ENCODE peak calls at places on chromosomes 5 and 9, in ten cellular contexts. One of them, this sample, is unnamed.

GRCh38 chr5:14407746-14408175 is 173.8 kb upstream of the OTULINL start:
- DNase-seq in coronary artery: no peak
- DNase-seq in mesothelial cell of epicardium: no peak
- DNase-seq in natural killer cell: no peak
- DNase-seq in kidney: no peak
- DNase-seq in OCI-LY7: no peak
- DNase-seq in fibroblast of lung: no peak
- DNase-seq in endothelial cell of umbilical vein: peak
- DNase-seq in HepG2: no peak
- DNase-seq in Calu3: no peak
- DNase-seq in this sample: no peak

GRCh38 chr5:32916648-32917047 is 205.5 kb downstream of the NPR3 start:
- DNase-seq in endothelial cell of umbilical vein: no peak
- DNase-seq in natural killer cell: no peak
- DNase-seq in coronary artery: no peak
- DNase-seq in mesothelial cell of epicardium: no peak
- DNase-seq in fibroblast of lung: peak
- DNase-seq in kidney: no peak
- DNase-seq in HepG2: peak
- DNase-seq in OCI-LY7: no peak
- DNase-seq in Calu3: peak
- DNase-seq in this sample: no peak

GRCh38 chr9:37407468-37407867 is 15.0 kb upstream of the GRHPR start:
- DNase-seq in Calu3: no peak
- DNase-seq in coronary artery: no peak
- DNase-seq in OCI-LY7: peak
- DNase-seq in HepG2: peak
- DNase-seq in endothelial cell of umbilical vein: no peak
- DNase-seq in kidney: no peak
- DNase-seq in mesothelial cell of epicardium: no peak
- DNase-seq in fibroblast of lung: no peak
- DNase-seq in natural killer cell: no peak
- DNase-seq in this sample: no peak

GRCh38 chr9:81823672-81824554 is 104.3 kb upstream of the SPATA31D4 start:
- DNase-seq in fibroblast of lung: peak
- DNase-seq in OCI-LY7: no peak
- DNase-seq in mesothelial cell of epicardium: no peak
- DNase-seq in coronary artery: no peak
- DNase-seq in Calu3: no peak
- DNase-seq in natural killer cell: no peak
- DNase-seq in HepG2: no peak
- DNase-seq in kidney: no peak
- DNase-seq in endothelial cell of umbilical vein: no peak
- DNase-seq in this sample: no peak

GRCh38 chr9:109448223-109448622 is 49.9 kb downstream of the PTPN3 start:
- DNase-seq in mesothelial cell of epicardium: no peak
- DNase-seq in Calu3: no peak
- DNase-seq in kidney: no peak
- DNase-seq in endothelial cell of umbilical vein: no peak
- DNase-seq in natural killer cell: no peak
- DNase-seq in HepG2: no peak
- DNase-seq in coronary artery: no peak
- DNase-seq in OCI-LY7: no peak
- DNase-seq in fibroblast of lung: peak
- DNase-seq in this sample: no peak

GRCh38 chr9:134341306-134341705 is 15.1 kb downstream of the RXRA start:
- DNase-seq in endothelial cell of umbilical vein: no peak
- DNase-seq in kidney: no peak
- DNase-seq in mesothelial cell of epicardium: no peak
- DNase-seq in HepG2: no peak
- DNase-seq in OCI-LY7: no peak
- DNase-seq in Calu3: no peak
- DNase-seq in fibroblast of lung: no peak
- DNase-seq in natural killer cell: no peak
- DNase-seq in coronary artery: no peak
- DNase-seq in this sample: no peak

GRCh38 chr9:19533373-19533772 is 124.6 kb downstream of the ACER2 start:
- DNase-seq in mesothelial cell of epicardium: no peak
- DNase-seq in Calu3: no peak
- DNase-seq in coronary artery: no peak
- DNase-seq in endothelial cell of umbilical vein: no peak
- DNase-seq in OCI-LY7: no peak
- DNase-seq in natural killer cell: no peak
- DNase-seq in HepG2: no peak
- DNase-seq in kidney: no peak
- DNase-seq in fibroblast of lung: peak
- DNase-seq in this sample: no peak

GRCh38 chr9:134186471-134187109 is 22.2 kb upstream of the RNU6ATAC start:
- DNase-seq in kidney: peak
- DNase-seq in coronary artery: peak
- DNase-seq in natural killer cell: no peak
- DNase-seq in OCI-LY7: no peak
- DNase-seq in endothelial cell of umbilical vein: no peak
- DNase-seq in mesothelial cell of epicardium: no peak
- DNase-seq in HepG2: no peak
- DNase-seq in Calu3: no peak
- DNase-seq in fibroblast of lung: peak
- DNase-seq in this sample: no peak

GRCh38 chr9:4923580-4924544 is 61.2 kb upstream of the JAK2 start:
- DNase-seq in Calu3: peak
- DNase-seq in coronary artery: no peak
- DNase-seq in fibroblast of lung: peak
- DNase-seq in natural killer cell: no peak
- DNase-seq in OCI-LY7: peak
- DNase-seq in kidney: no peak
- DNase-seq in HepG2: peak
- DNase-seq in endothelial cell of umbilical vein: peak
- DNase-seq in mesothelial cell of epicardium: no peak
- DNase-seq in this sample: peak

GRCh38 chr9:116987902-116988301 is 300.8 kb downstream of the TRIM32 start:
- DNase-seq in natural killer cell: no peak
- DNase-seq in OCI-LY7: no peak
- DNase-seq in fibroblast of lung: no peak
- DNase-seq in Calu3: no peak
- DNase-seq in endothelial cell of umbilical vein: no peak
- DNase-seq in HepG2: no peak
- DNase-seq in mesothelial cell of epicardium: no peak
- DNase-seq in coronary artery: no peak
- DNase-seq in kidney: no peak
- DNase-seq in this sample: no peak

GRCh38 chr5:68883441-68883840 is 210.4 kb upstream of the SLC30A5 start:
- DNase-seq in OCI-LY7: no peak
- DNase-seq in mesothelial cell of epicardium: no peak
- DNase-seq in HepG2: no peak
- DNase-seq in Calu3: no peak
- DNase-seq in kidney: no peak
- DNase-seq in coronary artery: no peak
- DNase-seq in endothelial cell of umbilical vein: no peak
- DNase-seq in fibroblast of lung: no peak
- DNase-seq in natural killer cell: no peak
- DNase-seq in this sample: no peak

GRCh38 chr9:32701321-32702022 is 66.0 kb upstream of the TAF1L start:
- DNase-seq in OCI-LY7: no peak
- DNase-seq in HepG2: no peak
- DNase-seq in fibroblast of lung: no peak
- DNase-seq in kidney: no peak
- DNase-seq in natural killer cell: no peak
- DNase-seq in endothelial cell of umbilical vein: no peak
- DNase-seq in mesothelial cell of epicardium: no peak
- DNase-seq in coronary artery: no peak
- DNase-seq in Calu3: no peak
- DNase-seq in this sample: no peak

GRCh38 chr5:65141487-65141886 is 340.2 kb downstream of the ADAMTS6 start:
- DNase-seq in mesothelial cell of epicardium: no peak
- DNase-seq in kidney: no peak
- DNase-seq in endothelial cell of umbilical vein: peak
- DNase-seq in HepG2: no peak
- DNase-seq in fibroblast of lung: peak
- DNase-seq in OCI-LY7: no peak
- DNase-seq in Calu3: no peak
- DNase-seq in coronary artery: no peak
- DNase-seq in natural killer cell: no peak
- DNase-seq in this sample: no peak

GRCh38 chr5:132799392-132799791 is 13.7 kb upstream of the SOWAHA start:
- DNase-seq in mesothelial cell of epicardium: no peak
- DNase-seq in kidney: no peak
- DNase-seq in HepG2: no peak
- DNase-seq in coronary artery: no peak
- DNase-seq in OCI-LY7: no peak
- DNase-seq in fibroblast of lung: no peak
- DNase-seq in Calu3: no peak
- DNase-seq in natural killer cell: no peak
- DNase-seq in endothelial cell of umbilical vein: no peak
- DNase-seq in this sample: no peak

GRCh38 chr5:137262818-137263217 is 236.3 kb downstream of the SPOCK1 start:
- DNase-seq in fibroblast of lung: no peak
- DNase-seq in OCI-LY7: no peak
- DNase-seq in Calu3: no peak
- DNase-seq in endothelial cell of umbilical vein: no peak
- DNase-seq in kidney: no peak
- DNase-seq in coronary artery: no peak
- DNase-seq in mesothelial cell of epicardium: no peak
- DNase-seq in HepG2: no peak
- DNase-seq in natural killer cell: no peak
- DNase-seq in this sample: no peak

GRCh38 chr5:60887096-60887495 is 43.0 kb upstream of the ELOVL7 start:
- DNase-seq in mesothelial cell of epicardium: no peak
- DNase-seq in endothelial cell of umbilical vein: no peak
- DNase-seq in Calu3: no peak
- DNase-seq in coronary artery: no peak
- DNase-seq in natural killer cell: no peak
- DNase-seq in fibroblast of lung: no peak
- DNase-seq in OCI-LY7: no peak
- DNase-seq in kidney: no peak
- DNase-seq in HepG2: no peak
- DNase-seq in this sample: no peak

GRCh38 chr5:60888359-60889061 is 44.4 kb upstream of the ELOVL7 start:
- DNase-seq in endothelial cell of umbilical vein: no peak
- DNase-seq in coronary artery: no peak
- DNase-seq in OCI-LY7: no peak
- DNase-seq in fibroblast of lung: no peak
- DNase-seq in HepG2: no peak
- DNase-seq in Calu3: no peak
- DNase-seq in kidney: no peak
- DNase-seq in mesothelial cell of epicardium: no peak
- DNase-seq in natural killer cell: no peak
- DNase-seq in this sample: no peak

GRCh38 chr5:60886158-60886557 is 42.1 kb upstream of the ELOVL7 start:
- DNase-seq in coronary artery: no peak
- DNase-seq in natural killer cell: no peak
- DNase-seq in HepG2: peak
- DNase-seq in endothelial cell of umbilical vein: no peak
- DNase-seq in Calu3: no peak
- DNase-seq in kidney: no peak
- DNase-seq in fibroblast of lung: no peak
- DNase-seq in OCI-LY7: no peak
- DNase-seq in mesothelial cell of epicardium: no peak
- DNase-seq in this sample: no peak

GRCh38 chr5:60883229-60883628 is 39.2 kb upstream of the ELOVL7 start:
- DNase-seq in natural killer cell: no peak
- DNase-seq in Calu3: peak
- DNase-seq in OCI-LY7: peak
- DNase-seq in endothelial cell of umbilical vein: no peak
- DNase-seq in kidney: no peak
- DNase-seq in mesothelial cell of epicardium: no peak
- DNase-seq in coronary artery: no peak
- DNase-seq in HepG2: peak
- DNase-seq in fibroblast of lung: peak
- DNase-seq in this sample: peak
- TF ChIP-seq CTCF in natural killer cell: no peak
- TF ChIP-seq CTCF in Calu3: no peak
- TF ChIP-seq CTCF in OCI-LY7: peak
- TF ChIP-seq CTCF in endothelial cell of umbilical vein: no peak
- TF ChIP-seq CTCF in kidney: peak
- TF ChIP-seq CTCF in mesothelial cell of epicardium: peak
- TF ChIP-seq CTCF in coronary artery: no peak
- TF ChIP-seq CTCF in HepG2: peak
- TF ChIP-seq CTCF in fibroblast of lung: peak
- TF ChIP-seq CTCF in this sample: no peak

DNA sequence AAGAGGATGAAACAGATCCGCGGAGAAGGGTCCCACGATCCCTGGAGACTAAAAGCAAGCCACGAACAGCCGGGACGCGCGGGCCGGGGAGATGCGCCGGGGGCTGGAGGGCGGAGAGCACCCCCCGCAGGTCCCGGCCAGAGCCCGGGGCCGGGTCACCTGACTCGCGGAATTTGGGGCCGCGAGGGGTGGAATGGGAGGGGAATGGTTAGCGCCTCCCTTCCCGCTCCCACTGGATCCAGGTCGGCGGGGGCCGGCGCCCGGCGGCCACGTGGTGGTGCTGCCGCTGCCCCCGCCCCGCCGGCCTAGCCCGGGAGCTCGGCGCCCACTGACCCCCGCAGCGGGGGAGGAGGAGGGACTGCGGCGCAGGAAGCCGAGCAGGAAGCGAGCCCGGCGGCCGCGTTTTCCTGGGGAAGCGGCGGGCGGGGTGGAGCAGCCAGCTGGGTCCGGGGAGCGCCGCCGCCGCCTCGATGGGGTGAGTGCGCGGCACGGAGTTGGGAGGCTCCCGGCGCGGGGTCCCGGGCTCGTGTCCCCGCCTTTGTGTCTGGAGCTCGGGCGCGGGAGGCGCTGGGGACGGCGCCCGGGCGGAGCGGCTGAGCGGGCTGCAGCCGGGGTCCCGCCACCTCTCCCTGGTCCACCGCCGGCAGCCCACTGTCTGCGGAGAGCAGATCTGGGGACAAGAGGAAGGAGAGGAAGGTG is at the start of gene RAI14:
- DNase-seq in mesothelial cell of epicardium: peak
- DNase-seq in endothelial cell of umbilical vein: peak
- DNase-seq in HepG2: peak
- DNase-seq in kidney: peak
- DNase-seq in Calu3: peak
- DNase-seq in coronary artery: peak
- DNase-seq in OCI-LY7: no peak
- DNase-seq in natural killer cell: peak
- DNase-seq in fibroblast of lung: peak
- DNase-seq in this sample: peak
- TF ChIP-seq CTCF in mesothelial cell of epicardium: no peak
- TF ChIP-seq CTCF in endothelial cell of umbilical vein: peak
- TF ChIP-seq CTCF in HepG2: peak
- TF ChIP-seq CTCF in kidney: no peak
- TF ChIP-seq CTCF in Calu3: no peak
- TF ChIP-seq CTCF in coronary artery: no peak
- TF ChIP-seq CTCF in OCI-LY7: no peak
- TF ChIP-seq CTCF in natural killer cell: no peak
- TF ChIP-seq CTCF in fibroblast of lung: no peak
- TF ChIP-seq CTCF in this sample: no peak

GRCh38 chr5:170293273-170293672 is 4.3 kb downstream of the LCP2 start:
- DNase-seq in coronary artery: no peak
- DNase-seq in HepG2: no peak
- DNase-seq in Calu3: no peak
- DNase-seq in endothelial cell of umbilical vein: no peak
- DNase-seq in kidney: no peak
- DNase-seq in natural killer cell: peak
- DNase-seq in mesothelial cell of epicardium: no peak
- DNase-seq in fibroblast of lung: no peak
- DNase-seq in OCI-LY7: no peak
- DNase-seq in this sample: peak
- TF ChIP-seq CTCF in coronary artery: no peak
- TF ChIP-seq CTCF in HepG2: no peak
- TF ChIP-seq CTCF in Calu3: no peak
- TF ChIP-seq CTCF in endothelial cell of umbilical vein: no peak
- TF ChIP-seq CTCF in kidney: no peak
- TF ChIP-seq CTCF in natural killer cell: no peak
- TF ChIP-seq CTCF in mesothelial cell of epicardium: no peak
- TF ChIP-seq CTCF in fibroblast of lung: no peak
- TF ChIP-seq CTCF in OCI-LY7: no peak
- TF ChIP-seq CTCF in this sample: no peak

GRCh38 chr5:127536687-127537086 is 19.2 kb downstream of the PRRC1 start:
- DNase-seq in endothelial cell of umbilical vein: peak
- DNase-seq in natural killer cell: no peak
- DNase-seq in coronary artery: no peak
- DNase-seq in OCI-LY7: peak
- DNase-seq in fibroblast of lung: peak
- DNase-seq in mesothelial cell of epicardium: no peak
- DNase-seq in Calu3: no peak
- DNase-seq in HepG2: no peak
- DNase-seq in kidney: no peak
- DNase-seq in this sample: no peak
- TF ChIP-seq CTCF in endothelial cell of umbilical vein: peak
- TF ChIP-seq CTCF in natural killer cell: peak
- TF ChIP-seq CTCF in coronary artery: peak
- TF ChIP-seq CTCF in OCI-LY7: peak
- TF ChIP-seq CTCF in fibroblast of lung: peak
- TF ChIP-seq CTCF in mesothelial cell of epicardium: peak
- TF ChIP-seq CTCF in Calu3: no peak
- TF ChIP-seq CTCF in HepG2: no peak
- TF ChIP-seq CTCF in kidney: no peak
- TF ChIP-seq CTCF in this sample: no peak

This sample was measured in GM13976.